ENCODE peak calls at places on chromosome 17, in five cellular contexts. One of them, this sample, is unnamed.

GRCh38 chr17:45334231-45334630 is 17.4 kb upstream of the MAP3K14 start:
- DNase-seq in activated naive CD4-positive, alpha-beta T cell: no peak
- DNase-seq in activated gamma-delta T cell: no peak
- DNase-seq in pancreas: no peak
- DNase-seq in substantia nigra: no peak
- DNase-seq in this sample: peak; percentile 58

GRCh38 chr17:50289268-50289667 is 15.0 kb downstream of the TMEM92 start:
- DNase-seq in activated naive CD4-positive, alpha-beta T cell: no peak
- DNase-seq in substantia nigra: no peak
- DNase-seq in activated gamma-delta T cell: no peak
- DNase-seq in pancreas: no peak
- DNase-seq in this sample: no peak

GRCh38 chr17:5031365-5032082 is 3.7 kb downstream of the SLC52A1 start:
- DNase-seq in activated gamma-delta T cell: peak; percentile 66
- DNase-seq in pancreas: peak; percentile 78
- DNase-seq in substantia nigra: no peak
- DNase-seq in activated naive CD4-positive, alpha-beta T cell: peak; percentile 73
- DNase-seq in this sample: peak; percentile 91

GRCh38 chr17:60745544-60745943 is 67.9 kb downstream of the BCAS3 start:
- DNase-seq in activated gamma-delta T cell: no peak
- DNase-seq in activated naive CD4-positive, alpha-beta T cell: no peak
- DNase-seq in pancreas: no peak
- DNase-seq in substantia nigra: no peak
- DNase-seq in this sample: no peak

GRCh38 chr17:63436523-63437110 is 9.5 kb downstream of the CYB561 start:
- DNase-seq in activated naive CD4-positive, alpha-beta T cell: no peak
- DNase-seq in activated gamma-delta T cell: no peak
- DNase-seq in pancreas: peak; percentile 92
- DNase-seq in substantia nigra: no peak
- DNase-seq in this sample: peak; percentile 50

GRCh38 chr17:38448208-38448776 is 20.0 kb downstream of the ARHGAP23 start:
- DNase-seq in pancreas: no peak
- DNase-seq in activated gamma-delta T cell: no peak
- DNase-seq in substantia nigra: no peak
- DNase-seq in activated naive CD4-positive, alpha-beta T cell: no peak
- DNase-seq in this sample: no peak

GRCh38 chr17:41327411-41328120 is 12.1 kb upstream of the KRTAP17-1 start:
- DNase-seq in substantia nigra: no peak
- DNase-seq in activated gamma-delta T cell: no peak
- DNase-seq in activated naive CD4-positive, alpha-beta T cell: no peak
- DNase-seq in pancreas: peak; percentile 53
- DNase-seq in this sample: no peak

GRCh38 chr17:12256380-12256995 is 235.8 kb downstream of the MAP2K4 start:
- DNase-seq in activated gamma-delta T cell: no peak
- DNase-seq in pancreas: no peak
- DNase-seq in activated naive CD4-positive, alpha-beta T cell: no peak
- DNase-seq in substantia nigra: no peak
- DNase-seq in this sample: peak; percentile 56

GRCh38 chr17:19724501-19725420 is 8.4 kb upstream of the SLC47A2 start:
- DNase-seq in pancreas: peak; percentile 69
- DNase-seq in substantia nigra: no peak
- DNase-seq in activated naive CD4-positive, alpha-beta T cell: peak; percentile 35
- DNase-seq in activated gamma-delta T cell: no peak
- DNase-seq in this sample: no peak

GRCh38 chr17:81621494-81622230 is 15.2 kb downstream of the NPLOC4 start:
- DNase-seq in activated gamma-delta T cell: no peak
- DNase-seq in substantia nigra: no peak
- DNase-seq in activated naive CD4-positive, alpha-beta T cell: no peak
- DNase-seq in pancreas: peak; percentile 66
- DNase-seq in this sample: no peak

GRCh38 chr17:71505200-71505599 is 615.6 kb upstream of the SOX9 start:
- DNase-seq in activated naive CD4-positive, alpha-beta T cell: no peak
- DNase-seq in pancreas: no peak
- DNase-seq in activated gamma-delta T cell: no peak
- DNase-seq in substantia nigra: no peak
- DNase-seq in this sample: peak; percentile 14

GRCh38 chr17:5513610-5514009 is 27.2 kb downstream of the MIS12 start:
- DNase-seq in substantia nigra: no peak
- DNase-seq in activated gamma-delta T cell: no peak
- DNase-seq in activated naive CD4-positive, alpha-beta T cell: no peak
- DNase-seq in pancreas: no peak
- DNase-seq in this sample: peak; percentile 57

GRCh38 chr17:58232707-58233156 is 5.7 kb upstream of the LPO start:
- DNase-seq in substantia nigra: no peak
- DNase-seq in activated naive CD4-positive, alpha-beta T cell: no peak
- DNase-seq in pancreas: no peak
- DNase-seq in activated gamma-delta T cell: no peak
- DNase-seq in this sample: peak; percentile 90

GRCh38 chr17:55426851-55427586 is 5.4 kb upstream of the MMD start:
- DNase-seq in substantia nigra: no peak
- DNase-seq in activated gamma-delta T cell: no peak
- DNase-seq in activated naive CD4-positive, alpha-beta T cell: no peak
- DNase-seq in pancreas: no peak
- DNase-seq in this sample: no peak

GRCh38 chr17:42682400-42683384 is at the start of gene CNTNAP1:
- DNase-seq in substantia nigra: no peak
- DNase-seq in pancreas: peak; percentile 76
- DNase-seq in activated naive CD4-positive, alpha-beta T cell: no peak
- DNase-seq in activated gamma-delta T cell: no peak
- DNase-seq in this sample: peak; percentile 76

GRCh38 chr17:79630821-79631639 is 20.2 kb upstream of the RBFOX3 start:
- DNase-seq in activated gamma-delta T cell: no peak
- DNase-seq in pancreas: no peak
- DNase-seq in substantia nigra: no peak
- DNase-seq in activated naive CD4-positive, alpha-beta T cell: no peak
- DNase-seq in this sample: no peak

GRCh38 chr17:49873466-49873865 is 25.6 kb upstream of the TAC4 start:
- DNase-seq in pancreas: no peak
- DNase-seq in activated gamma-delta T cell: no peak
- DNase-seq in substantia nigra: no peak
- DNase-seq in activated naive CD4-positive, alpha-beta T cell: no peak
- DNase-seq in this sample: no peak

GRCh38 chr17:50275279-50275678 is 1.0 kb downstream of the TMEM92 start:
- DNase-seq in substantia nigra: no peak
- DNase-seq in activated gamma-delta T cell: no peak
- DNase-seq in pancreas: peak; percentile 9
- DNase-seq in activated naive CD4-positive, alpha-beta T cell: no peak
- DNase-seq in this sample: no peak

GRCh38 chr17:36524428-36524876 is 10.2 kb downstream of the MYO19 start:
- DNase-seq in activated naive CD4-positive, alpha-beta T cell: no peak
- DNase-seq in pancreas: no peak
- DNase-seq in substantia nigra: no peak
- DNase-seq in activated gamma-delta T cell: no peak
- DNase-seq in this sample: no peak

GRCh38 chr17:27533874-27534815 is 77.9 kb downstream of the KSR1 start:
- DNase-seq in activated naive CD4-positive, alpha-beta T cell: no peak
- DNase-seq in pancreas: no peak
- DNase-seq in substantia nigra: no peak
- DNase-seq in activated gamma-delta T cell: no peak
- DNase-seq in this sample: peak; percentile 74

GRCh38 chr17:68296217-68297140 is 5.2 kb downstream of the ARSG start:
- DNase-seq in pancreas: no peak
- DNase-seq in activated gamma-delta T cell: no peak
- DNase-seq in activated naive CD4-positive, alpha-beta T cell: peak; percentile 13
- DNase-seq in substantia nigra: no peak
- DNase-seq in this sample: peak; percentile 77

GRCh38 chr17:47604268-47604927 is 45.3 kb upstream of the KPNB1 start:
- DNase-seq in activated naive CD4-positive, alpha-beta T cell: no peak
- DNase-seq in pancreas: no peak
- DNase-seq in activated gamma-delta T cell: no peak
- DNase-seq in substantia nigra: no peak
- DNase-seq in this sample: no peak

GRCh38 chr17:51353296-51353695 is 93.0 kb downstream of the UTP18 start:
- DNase-seq in pancreas: no peak
- DNase-seq in activated naive CD4-positive, alpha-beta T cell: no peak
- DNase-seq in substantia nigra: no peak
- DNase-seq in activated gamma-delta T cell: no peak
- DNase-seq in this sample: no peak

GRCh38 chr17:30558313-30559195 is 81.3 kb downstream of the GOSR1 start:
- DNase-seq in activated naive CD4-positive, alpha-beta T cell: no peak
- DNase-seq in pancreas: no peak
- DNase-seq in substantia nigra: no peak
- DNase-seq in activated gamma-delta T cell: no peak
- DNase-seq in this sample: no peak

GRCh38 chr17:3835410-3836229 is 10.4 kb downstream of the NCBP3 start:
- DNase-seq in pancreas: no peak
- DNase-seq in substantia nigra: no peak
- DNase-seq in activated naive CD4-positive, alpha-beta T cell: no peak
- DNase-seq in activated gamma-delta T cell: no peak
- DNase-seq in this sample: no peak

GRCh38 chr17:1511756-1512321 is 4.6 kb downstream of the INPP5K start:
- DNase-seq in activated naive CD4-positive, alpha-beta T cell: no peak
- DNase-seq in substantia nigra: no peak
- DNase-seq in activated gamma-delta T cell: no peak
- DNase-seq in pancreas: no peak
- DNase-seq in this sample: no peak